ENCODE peak calls at places on chromosomes 3 and 15, in four cellular contexts. G is SJCRH30, Z is posterior vena cava, T is pons. L is an unnamed sample.

GRCh38 chr15:88989578-88989977 is 76.4 kb upstream of the MFGE8 start:
- DNase-seq in T (no peak), G (no peak), Z (no peak), L (no peak)

GRCh38 chr15:70219256-70219919 is 121.7 kb upstream of the TLE3 start:
- DNase-seq in T (peak; percentile 5), Z (no peak), G (peak; percentile 24), L (no peak)

GRCh38 chr3:112395166-112395894 is 62.4 kb downstream of the CD200 start:
- DNase-seq in Z (no peak), G (no peak), T (no peak), L (no peak)

GRCh38 chr3:117671707-117672318 is 962.2 kb downstream of the TUSC7 start:
- DNase-seq in G (no peak), T (no peak), Z (no peak), L (no peak)

GRCh38 chr3:21435871-21436270 is 315.1 kb downstream of the ZNF385D start:
- DNase-seq in Z (no peak), G (no peak), T (no peak), L (no peak)

GRCh38 chr3:61594144-61594977 is 33.0 kb downstream of the PTPRG start:
- DNase-seq in Z (no peak), T (no peak), G (no peak), L (no peak)

GRCh38 chr3:169665264-169666078 is 2.0 kb upstream of the MECOM start:
- DNase-seq in Z (no peak), G (no peak), T (no peak), L (no peak)

GRCh38 chr3:38133557-38134405 is 3.1 kb downstream of the ACAA1 start:
- DNase-seq in Z (peak; percentile 65), G (no peak), T (no peak), L (peak; percentile 59)

GRCh38 chr3:100737334-100737733 is 28.0 kb downstream of the TFG start:
- DNase-seq in T (peak; percentile 11), Z (no peak), G (peak; percentile 53), L (no peak)

GRCh38 chr3:195718477-195718984 is 2.2 kb upstream of the MUC20 start:
- DNase-seq in T (no peak), Z (no peak), G (no peak), L (no peak)

GRCh38 chr15:75024102-75024636 is 779 bp downstream of the PPCDC start:
- DNase-seq in T (peak; percentile 48), G (peak; percentile 60), Z (no peak), L (no peak)

GRCh38 chr3:106183762-106184391 is 315.1 kb upstream of the CBLB start:
- DNase-seq in Z (no peak), T (no peak), G (no peak), L (no peak)

GRCh38 chr3:186124618-186125017 is 15.7 kb upstream of the ETV5 start:
- DNase-seq in Z (no peak), T (no peak), G (peak; percentile 71), L (no peak)

GRCh38 chr3:185457376-185457775 is 41.5 kb downstream of the TMEM41A start:
- DNase-seq in G (no peak), Z (no peak), T (no peak), L (no peak)

GRCh38 chr3:52440671-52441070 is 4.2 kb downstream of the SEMA3G start:
- DNase-seq in G (no peak), T (no peak), Z (peak; percentile 65), L (peak; percentile 51)

GRCh38 chr3:192433704-192434103 is 293.6 kb downstream of the FGF12 start:
- DNase-seq in T (no peak), G (no peak), Z (no peak), L (no peak)

GRCh38 chr3:46301122-46301835 is 52.6 kb upstream of the CCR2 start:
- DNase-seq in Z (no peak), T (peak; percentile 47), G (no peak), L (no peak)